ENCODE peak calls at places on chromosomes 3 and 15, in four cellular contexts. K is ureter, P is Right ventricle myocardium superior, T is MM.1S. F is an unnamed sample.

GRCh38 chr3:106428565-106428994 is 559.8 kb upstream of the CBLB start:
- DNase-seq in P (peak; percentile 44), K (no peak), T (no peak), F (no peak)

GRCh38 chr3:192883512-192883911 is 34.1 kb downstream of the MB21D2 start:
- DNase-seq in K (no peak), T (no peak), P (no peak), F (no peak)

GRCh38 chr15:69087581-69087980 is 72.9 kb upstream of the GLCE start:
- DNase-seq in T (no peak), P (no peak), K (no peak), F (no peak)

GRCh38 chr3:168876346-168877035 is 780.8 kb upstream of the GOLIM4 start:
- DNase-seq in K (no peak), P (no peak), T (no peak), F (no peak)

GRCh38 chr15:68709826-68710225 is 110.9 kb downstream of the ANP32A start:
- DNase-seq in P (no peak), T (no peak), K (no peak), F (no peak)

GRCh38 chr3:114308830-114309229 is 15.0 kb downstream of the TIGIT start:
- DNase-seq in T (peak; percentile 34), P (no peak), K (no peak), F (no peak)

GRCh38 chr3:20648921-20649381 is 462.9 kb upstream of the SGO1 start:
- DNase-seq in P (no peak), K (no peak), T (no peak), F (no peak)

GRCh38 chr3:56339671-56340070 is 128.6 kb downstream of the ERC2 start:
- DNase-seq in T (no peak), K (no peak), P (no peak), F (no peak)

GRCh38 chr3:36418296-36418695 is 38.0 kb downstream of the STAC start:
- DNase-seq in P (no peak), T (no peak), K (no peak), F (no peak)

GRCh38 chr3:155651489-155652223 is 93.2 kb downstream of the PLCH1 start:
- DNase-seq in K (no peak), P (no peak), T (no peak), F (no peak)

F was measured in Right ventricle myocardium inferior.